ENCODE peak calls at places on chromosome 13, in seven cellular contexts. T is Right ventricle myocardium superior, N is endothelial cell, R is fibroblast of the aortic adventitia, E is mucosa of descending colon, Q is AG08395, F is NCI-H345. J is an unnamed sample.

GRCh38 chr13:50187352-50188029 is 172.2 kb downstream of the KCNRG start:
- DNase-seq in T (no peak), N (no peak), R (no peak), E (no peak), Q (no peak), F (no peak), J (no peak)

GRCh38 chr13:40170982-40171381 is 495.5 kb downstream of the FOXO1 start:
- DNase-seq in T (no peak), N (no peak), R (no peak), E (no peak), Q (no peak), F (no peak), J (no peak)

GRCh38 chr13:92224052-92224821 is 825.8 kb downstream of the GPC5 start:
- DNase-seq in T (no peak), N (no peak), R (peak; percentile 93), E (no peak), Q (peak; percentile 7), F (no peak), J (no peak)

GRCh38 chr13:45446181-45446580 is 18.6 kb upstream of the COG3 start:
- DNase-seq in T (no peak), N (no peak), R (peak; percentile 75), E (no peak), Q (peak; percentile 62), F (no peak), J (no peak)

GRCh38 chr13:89465366-89465765 is 1794.2 kb downstream of the SLITRK5 start:
- DNase-seq in T (no peak), N (no peak), R (no peak), E (no peak), Q (no peak), F (no peak), J (no peak)

GRCh38 chr13:23183292-23183691 is 2.5 kb downstream of the SGCG start:
- DNase-seq in T (peak; percentile 58), N (no peak), R (no peak), E (no peak), Q (no peak), F (no peak), J (no peak)

GRCh38 chr13:29935309-29935981 is 85.0 kb upstream of the UBL3 start:
- DNase-seq in T (no peak), N (no peak), R (no peak), E (peak; percentile 47), Q (no peak), F (peak; percentile 76), J (no peak)

GRCh38 chr13:40401911-40402776 is 264.3 kb downstream of the FOXO1 start:
- DNase-seq in T (peak; percentile 98), N (no peak), R (peak; percentile 96), E (peak; percentile 94), Q (peak; percentile 94), F (no peak), J (peak; percentile 98)

GRCh38 chr13:68234278-68234677 is 1004.1 kb upstream of the PCDH9 start:
- DNase-seq in T (no peak), N (no peak), R (no peak), E (peak; percentile 6), Q (no peak), F (no peak), J (peak; percentile 43)

GRCh38 chr13:68540244-68540643 is 1310.1 kb upstream of the PCDH9 start:
- DNase-seq in T (no peak), N (no peak), R (no peak), E (no peak), Q (no peak), F (no peak), J (no peak)